ENCODE peak calls at places on chromosomes 1 and 21, in four cellular contexts. One of them, this sample, is unnamed.
A peak's percentile ranks its signal among the peaks of the same experiment; 100 is the strongest.

GRCh38 chr1:177209357-177209756 is 38.6 kb downstream of the BRINP2 start:
- DNase-seq in heart right ventricle: peak; percentile 59
- DNase-seq in uterus: peak; percentile 30
- DNase-seq in CD8-positive, alpha-beta T cell: no peak
- DNase-seq in this sample: no peak

GRCh38 chr1:176949033-176949662 is 215.4 kb downstream of the ASTN1 start:
- DNase-seq in uterus: no peak
- DNase-seq in heart right ventricle: peak; percentile 26
- DNase-seq in CD8-positive, alpha-beta T cell: no peak
- DNase-seq in this sample: no peak

GRCh38 chr1:77399250-77400086 is 117.6 kb downstream of the AK5 start:
- DNase-seq in uterus: no peak
- DNase-seq in CD8-positive, alpha-beta T cell: no peak
- DNase-seq in heart right ventricle: no peak
- DNase-seq in this sample: no peak

GRCh38 chr1:231315887-231316286 is 21.8 kb downstream of the EXOC8 start:
- DNase-seq in heart right ventricle: peak; percentile 9
- DNase-seq in uterus: no peak
- DNase-seq in CD8-positive, alpha-beta T cell: peak; percentile 12
- DNase-seq in this sample: peak; percentile 9

GRCh38 chr1:161941726-161942125 is 81.9 kb downstream of the OLFML2B start:
- DNase-seq in heart right ventricle: no peak
- DNase-seq in uterus: no peak
- DNase-seq in CD8-positive, alpha-beta T cell: no peak
- DNase-seq in this sample: no peak

GRCh38 chr21:36718951-36719501 is 20.1 kb downstream of the SIM2 start:
- DNase-seq in heart right ventricle: no peak
- DNase-seq in uterus: no peak
- DNase-seq in CD8-positive, alpha-beta T cell: no peak
- DNase-seq in this sample: no peak

GRCh38 chr1:209895709-209896108 is 42.3 kb upstream of the SYT14 start:
- DNase-seq in uterus: no peak
- DNase-seq in heart right ventricle: no peak
- DNase-seq in CD8-positive, alpha-beta T cell: no peak
- DNase-seq in this sample: no peak

GRCh38 chr1:207876129-207876528 is 34.8 kb downstream of the CD34 start:
- DNase-seq in heart right ventricle: no peak
- DNase-seq in uterus: no peak
- DNase-seq in CD8-positive, alpha-beta T cell: no peak
- DNase-seq in this sample: no peak

GRCh38 chr1:40532844-40533424 is 1.5 kb downstream of the ZNF684 start:
- DNase-seq in heart right ventricle: peak; percentile 5
- DNase-seq in uterus: no peak
- DNase-seq in CD8-positive, alpha-beta T cell: no peak
- DNase-seq in this sample: no peak

GRCh38 chr1:246364415-246364941 is 142.6 kb downstream of the SMYD3 start:
- DNase-seq in CD8-positive, alpha-beta T cell: no peak
- DNase-seq in heart right ventricle: no peak
- DNase-seq in uterus: no peak
- DNase-seq in this sample: no peak

GRCh38 chr1:203239906-203240305 is 10.4 kb upstream of the CHIT1 start:
- DNase-seq in CD8-positive, alpha-beta T cell: no peak
- DNase-seq in heart right ventricle: no peak
- DNase-seq in uterus: no peak
- DNase-seq in this sample: no peak

GRCh38 chr1:203238535-203238934 is 9.1 kb upstream of the CHIT1 start:
- DNase-seq in heart right ventricle: no peak
- DNase-seq in uterus: no peak
- DNase-seq in CD8-positive, alpha-beta T cell: no peak
- DNase-seq in this sample: no peak
- H3K27ac ChIP-seq in heart right ventricle: no peak overlapping the region
- H3K27ac ChIP-seq in uterus: no peak overlapping the region
- H3K27ac ChIP-seq in CD8-positive, alpha-beta T cell: no peak overlapping the region
- H3K27ac ChIP-seq in this sample: no peak overlapping the region

GRCh38 chr1:181099152-181100014 is 10.9 kb downstream of the IER5 start:
- DNase-seq in CD8-positive, alpha-beta T cell: no peak
- DNase-seq in uterus: no peak
- DNase-seq in heart right ventricle: no peak
- DNase-seq in this sample: no peak

GRCh38 chr1:181095260-181095659 is 6.8 kb downstream of the IER5 start:
- DNase-seq in uterus: no peak
- DNase-seq in CD8-positive, alpha-beta T cell: no peak
- DNase-seq in heart right ventricle: no peak
- DNase-seq in this sample: no peak

GRCh38 chr1:181095763-181096184 is 7.3 kb downstream of the IER5 start:
- DNase-seq in heart right ventricle: no peak
- DNase-seq in CD8-positive, alpha-beta T cell: no peak
- DNase-seq in uterus: no peak
- DNase-seq in this sample: no peak

GRCh38 chr1:181094813-181095212 is 6.3 kb downstream of the IER5 start:
- DNase-seq in uterus: peak; percentile 66
- DNase-seq in heart right ventricle: peak; percentile 75
- DNase-seq in CD8-positive, alpha-beta T cell: no peak
- DNase-seq in this sample: no peak

GRCh38 chr1:181097242-181097641 is 8.7 kb downstream of the IER5 start:
- DNase-seq in uterus: peak; percentile 39
- DNase-seq in CD8-positive, alpha-beta T cell: no peak
- DNase-seq in heart right ventricle: no peak
- DNase-seq in this sample: no peak
- H3K4me1 ChIP-seq in uterus: peaks cover 17% of the 10 kb centered on the region
- H3K4me1 ChIP-seq in CD8-positive, alpha-beta T cell: peaks cover 8% of the 10 kb centered on the region
- H3K4me1 ChIP-seq in heart right ventricle: peaks cover 70% of the 10 kb centered on the region
- H3K4me1 ChIP-seq in this sample: peaks cover 17% of the 10 kb centered on the region

GRCh38 chr21:21612446-21612845 is 614.2 kb downstream of the NCAM2 start:
- DNase-seq in heart right ventricle: no peak
- DNase-seq in CD8-positive, alpha-beta T cell: no peak
- DNase-seq in uterus: no peak
- DNase-seq in this sample: no peak

GRCh38 chr21:21614966-21615365 is 616.8 kb downstream of the NCAM2 start:
- DNase-seq in CD8-positive, alpha-beta T cell: no peak
- DNase-seq in uterus: no peak
- DNase-seq in heart right ventricle: no peak
- DNase-seq in this sample: no peak
- H3K27ac ChIP-seq in CD8-positive, alpha-beta T cell: no peak overlapping the region
- H3K27ac ChIP-seq in uterus: no peak overlapping the region
- H3K27ac ChIP-seq in heart right ventricle: no peak overlapping the region
- H3K27ac ChIP-seq in this sample: no peak overlapping the region

GRCh38 chr1:24720152-24720551 is 25.1 kb upstream of the CLIC4 start:
- DNase-seq in CD8-positive, alpha-beta T cell: no peak
- DNase-seq in uterus: peak; percentile 89
- DNase-seq in heart right ventricle: peak; percentile 94
- DNase-seq in this sample: no peak
- H3K4me1 ChIP-seq in CD8-positive, alpha-beta T cell: no peaks in the 10 kb centered on the region
- H3K4me1 ChIP-seq in uterus: no peaks in the 10 kb centered on the region
- H3K4me1 ChIP-seq in heart right ventricle: peaks cover 57% of the 10 kb centered on the region
- H3K4me1 ChIP-seq in this sample: no peaks in the 10 kb centered on the region